ENCODE peak calls at places on chromosomes 16 and 17, in seven cellular contexts. Q, K, V, D, W, Z and J are unnamed samples.

GRCh38 chr17:57724038-57724728 is 20.9 kb downstream of the CCDC182 start:
- DNase-seq in D (no peak), Z (no peak), W (no peak), Q (no peak), V (peak; percentile 38), K (no peak), J (no peak)

GRCh38 chr16:67641779-67642708 is 2.9 kb upstream of the CARMIL2 start:
- DNase-seq in Q (no peak), W (no peak), D (no peak), K (peak; percentile 12), Z (no peak), V (peak; percentile 79), J (no peak)

GRCh38 chr17:69012895-69013805 is 47.6 kb downstream of the ABCA9 start:
- DNase-seq in Z (peak; percentile 42), D (no peak), V (no peak), Q (no peak), K (no peak), W (no peak), J (no peak)

GRCh38 chr17:50304781-50305404 is 30.6 kb downstream of the TMEM92 start:
- DNase-seq in Q (no peak), D (peak; percentile 16), K (no peak), V (peak; percentile 31), Z (no peak), W (no peak), J (no peak)

GRCh38 chr17:31067699-31068184 is 27.0 kb upstream of the NF1 start:
- DNase-seq in D (no peak), Q (no peak), W (no peak), K (no peak), Z (peak; percentile 56), V (no peak), J (no peak)

GRCh38 chr17:7626307-7626706 is 1.3 kb downstream of the SAT2 start:
- DNase-seq in Q (no peak), W (no peak), K (no peak), D (no peak), V (peak; percentile 66), Z (no peak), J (no peak)

GRCh38 chr17:81153340-81153803 is 11.9 kb upstream of the PVALEF start:
- DNase-seq in K (no peak), D (no peak), Q (no peak), Z (peak; percentile 62), V (no peak), W (no peak), J (no peak)

GRCh38 chr16:19912445-19913305 is 28.0 kb upstream of the GPRC5B start:
- DNase-seq in D (no peak), V (no peak), Z (peak; percentile 39), Q (no peak), K (no peak), W (no peak), J (no peak)

GRCh38 chr17:66459811-66460270 is 157.4 kb downstream of the PRKCA start:
- DNase-seq in Q (no peak), K (peak; percentile 52), V (peak; percentile 87), Z (peak; percentile 98), D (peak; percentile 73), W (no peak), J (no peak)

GRCh38 chr16:88479795-88480760 is 27.0 kb downstream of the ZFPM1 start:
- DNase-seq in V (no peak), Q (no peak), Z (no peak), W (no peak), K (no peak), D (no peak), J (no peak)

GRCh38 chr16:89396156-89396555 is 94.2 kb downstream of the ANKRD11 start:
- DNase-seq in Z (no peak), D (no peak), V (no peak), Q (no peak), W (no peak), K (no peak), J (no peak)

GRCh38 chr17:51029568-51030463 is 90.9 kb downstream of the SPAG9 start:
- DNase-seq in V (no peak), K (no peak), W (no peak), D (no peak), Z (no peak), Q (no peak), J (no peak)

GRCh38 chr16:2515180-2515803 is 1.5 kb downstream of the ATP6V0C start:
- DNase-seq in W (no peak), D (no peak), K (no peak), Q (no peak), V (no peak), Z (no peak), J (no peak)

GRCh38 chr16:90011196-90011819 is 7.9 kb downstream of the DBNDD1 start:
- DNase-seq in Z (no peak), D (no peak), W (no peak), K (no peak), V (no peak), Q (no peak), J (no peak)

GRCh38 chr16:1413684-1414531 is 596 bp downstream of the UNKL start:
- DNase-seq in Q (no peak), Z (no peak), D (peak; percentile 34), K (peak; percentile 63), V (peak; percentile 54), W (peak; percentile 26), J (peak; percentile 66)

GRCh38 chr16:58317608-58318152 is 22.9 kb upstream of the PRSS54 start:
- DNase-seq in V (no peak), Z (no peak), K (no peak), W (no peak), Q (no peak), D (no peak), J (no peak)

GRCh38 chr17:80034977-80035686 is 540 bp downstream of the TBC1D16 start:
- DNase-seq in W (peak; percentile 27), K (no peak), V (peak; percentile 47), Q (no peak), Z (no peak), D (no peak), J (no peak)

GRCh38 chr16:63461248-63461841 is 1425.1 kb upstream of the CDH8 start:
- DNase-seq in D (peak; percentile 13), W (no peak), Q (no peak), K (peak; percentile 0), Z (peak; percentile 0), V (peak; percentile 30), J (peak; percentile 63)

GRCh38 chr17:74558882-74559519 is 8.3 kb downstream of the CD300H start:
- DNase-seq in Q (no peak), D (no peak), V (no peak), W (no peak), Z (no peak), K (no peak), J (no peak)

GRCh38 chr16:85335584-85336492 is 223.6 kb upstream of the CIBAR2 start:
- DNase-seq in Q (no peak), K (no peak), D (peak; percentile 41), W (no peak), V (no peak), Z (no peak), J (no peak)

GRCh38 chr17:53722407-53722806 is 100.3 kb upstream of the KIF2B start:
- DNase-seq in V (no peak), K (no peak), Q (no peak), W (no peak), D (no peak), Z (peak; percentile 99), J (no peak)

GRCh38 chr17:51995797-51996403 is 162.6 kb downstream of the CA10 start:
- DNase-seq in W (no peak), D (no peak), Z (no peak), Q (no peak), K (no peak), V (no peak), J (no peak)